ENCODE peak calls at places on chromosomes 16 and 17, in four cellular contexts. S is CD4-positive, CD25-positive, alpha-beta regulatory T cell; R is left ventricle myocardium inferior; A is stomach. G is an unnamed sample.

GRCh38 chr16:70660672-70661350 is 14.5 kb downstream of the IL34 start:
- DNase-seq in S (no peak), R (no peak), A (no peak), G (no peak)

GRCh38 chr16:81457326-81458133 is 12.9 kb downstream of the CMIP start:
- DNase-seq in S (no peak), R (no peak), A (no peak), G (peak; percentile 77)

GRCh38 chr17:50541916-50542688 is 4.9 kb upstream of the SPATA20 start:
- DNase-seq in S (peak; percentile 77), R (peak; percentile 89), A (peak; percentile 92), G (peak; percentile 92)

GRCh38 chr17:21176996-21177395 is 37.0 kb downstream of the TMEM11 start:
- DNase-seq in S (no peak), R (no peak), A (peak; percentile 3), G (peak; percentile 34)

GRCh38 chr17:60724647-60725046 is 47.0 kb downstream of the BCAS3 start:
- DNase-seq in S (no peak), R (no peak), A (no peak), G (no peak)

GRCh38 chr16:60485877-60486489 is 1550.3 kb downstream of the CDH8 start:
- DNase-seq in S (no peak), R (no peak), A (no peak), G (no peak)

GRCh38 chr17:34584805-34585416 is 5.5 kb downstream of the TMEM132E start:
- DNase-seq in S (no peak), R (no peak), A (no peak), G (no peak)

GRCh38 chr17:57940653-57941329 is 14.4 kb downstream of the CUEDC1 start:
- DNase-seq in S (no peak), R (no peak), A (no peak), G (no peak)

GRCh38 chr17:2780931-2781454 is 15.2 kb upstream of the RAP1GAP2 start:
- DNase-seq in S (no peak), R (no peak), A (no peak), G (no peak)

GRCh38 chr16:85995591-85996461 is 96.9 kb downstream of the IRF8 start:
- DNase-seq in S (no peak), R (no peak), A (peak; percentile 22), G (no peak)

GRCh38 chr17:47821424-47822379 is at the start of gene OSBPL7:
- DNase-seq in S (peak; percentile 57), R (peak; percentile 60), A (peak; percentile 81), G (peak; percentile 70)

GRCh38 chr17:35076874-35077273 is 13.4 kb upstream of the RFFL start:
- DNase-seq in S (no peak), R (no peak), A (no peak), G (no peak)

GRCh38 chr17:57142925-57143324 is 57.9 kb downstream of the AKAP1 start:
- DNase-seq in S (no peak), R (no peak), A (no peak), G (no peak)

GRCh38 chr17:65660947-65661346 is 99.5 kb upstream of the AXIN2 start:
- DNase-seq in S (no peak), R (no peak), A (no peak), G (no peak)

GRCh38 chr17:42028791-42029127 is 8.9 kb downstream of the NKIRAS2 start:
- DNase-seq in S (no peak), R (no peak), A (no peak), G (no peak)

GRCh38 chr17:77840576-77841160 is 117.8 kb upstream of the TNRC6C start:
- DNase-seq in S (no peak), R (peak; percentile 5), A (no peak), G (no peak)

GRCh38 chr17:62876664-62877411 is 68.7 kb upstream of the MARCHF10 start:
- DNase-seq in S (no peak), R (no peak), A (no peak), G (no peak)

DNA sequence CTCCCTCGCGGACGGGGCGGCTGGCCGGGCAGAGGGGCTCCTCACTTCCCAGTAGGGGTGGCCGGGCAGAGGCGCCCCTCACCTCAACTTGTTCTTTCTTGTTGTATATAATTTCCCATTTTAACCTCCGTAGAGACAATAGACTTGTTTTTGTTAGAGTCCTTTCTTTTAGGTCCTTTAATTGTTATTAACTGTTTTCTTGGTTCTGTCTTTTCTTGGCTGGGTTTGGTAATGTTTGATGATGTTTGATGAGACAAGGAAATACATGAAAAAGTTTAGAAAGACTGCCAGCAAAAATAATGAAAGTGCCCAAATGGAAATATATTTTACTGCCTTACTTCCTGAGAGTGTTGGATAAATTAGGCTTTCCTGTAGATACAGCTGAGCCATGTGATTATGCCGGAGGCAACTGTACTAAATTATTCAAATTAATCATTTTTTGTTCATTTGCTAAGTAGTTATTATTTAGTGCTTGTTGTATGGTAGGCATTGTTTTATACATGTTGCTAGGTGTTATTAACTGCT is 30.9 kb downstream of the PRPSAP2 start:
- DNase-seq in S (no peak), R (no peak), A (no peak), G (no peak)
- H3K36me3 ChIP-seq in S (peaks cover 53% of the 10 kb centered on the region), R (peaks cover 71% of the 10 kb centered on the region), A (peaks cover 78% of the 10 kb centered on the region), G (peaks cover 13% of the 10 kb centered on the region)

DNA sequence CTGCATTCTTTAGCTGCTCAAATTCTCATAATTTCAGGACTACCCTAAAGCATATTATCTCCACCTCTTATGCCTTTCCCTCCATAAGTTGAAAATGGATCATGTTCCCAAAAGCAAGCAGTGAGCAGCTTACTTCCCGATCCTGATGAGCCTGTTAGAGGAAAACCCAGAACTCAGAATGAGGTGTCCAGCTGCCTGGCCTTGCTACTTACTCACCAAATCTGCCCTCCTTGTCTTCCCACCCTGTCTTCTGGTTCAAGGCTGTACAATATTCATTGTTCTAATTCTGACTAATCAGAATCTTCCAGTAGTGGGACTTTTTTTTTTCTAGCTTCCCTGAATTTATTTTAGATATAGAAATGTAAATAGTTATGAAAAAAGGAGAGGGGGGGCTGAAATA is 10.8 kb downstream of the LYRM1 start:
- DNase-seq in S (no peak), R (no peak), A (no peak), G (no peak)
- H3K4me1 ChIP-seq in S (no peaks in the 10 kb centered on the region), R (peaks cover 65% of the 10 kb centered on the region), A (peaks cover 21% of the 10 kb centered on the region), G (peaks cover 18% of the 10 kb centered on the region)

GRCh38 chr17:49110504-49110903 is 22.1 kb upstream of the B4GALNT2 start:
- DNase-seq in S (no peak), R (no peak), A (no peak), G (no peak)
- H3K27ac ChIP-seq in S (no peak overlapping the region), R (no peak overlapping the region), A (no peak overlapping the region), G (no peak overlapping the region)

GRCh38 chr17:18327556-18327955 is 12.5 kb downstream of the SMCR8 start:
- DNase-seq in S (no peak), R (no peak), A (no peak), G (no peak)

GRCh38 chr17:18326572-18326971 is 11.5 kb downstream of the SMCR8 start:
- DNase-seq in S (no peak), R (no peak), A (no peak), G (no peak)

GRCh38 chr17:18328643-18329204 is 13.6 kb downstream of the SMCR8 start:
- DNase-seq in S (no peak), R (no peak), A (no peak), G (no peak)

GRCh38 chr17:18326039-18326438 is 10.9 kb downstream of the SMCR8 start:
- DNase-seq in S (no peak), R (no peak), A (no peak), G (no peak)

DNA sequence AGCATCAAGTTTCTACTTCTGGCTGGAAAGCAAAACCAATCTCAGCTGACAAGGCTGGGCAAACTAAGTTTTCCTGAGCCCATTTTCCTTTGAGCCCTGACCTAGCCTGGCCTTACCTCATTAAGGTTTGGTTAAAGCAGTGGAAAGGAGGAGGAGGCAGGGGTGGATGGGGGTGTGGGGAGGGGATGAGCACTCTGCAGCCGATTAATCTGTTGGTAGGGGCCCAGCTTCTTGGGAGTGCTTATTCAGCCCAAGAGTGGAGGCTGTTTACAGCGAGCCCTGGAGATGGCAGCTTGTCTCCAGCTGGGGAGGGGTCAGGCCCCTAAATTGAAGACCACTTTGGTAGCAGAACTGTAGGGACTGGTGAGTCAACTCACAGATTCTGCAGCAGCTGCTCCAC is 12.0 kb downstream of the SMCR8 start:
- DNase-seq in S (no peak), R (no peak), A (no peak), G (no peak)
- H3K36me3 ChIP-seq in S (peaks cover 64% of the 10 kb centered on the region), R (peaks cover 95% of the 10 kb centered on the region), A (peaks cover 100% of the 10 kb centered on the region), G (peaks cover 2% of the 10 kb centered on the region)

GRCh38 chr17:17926036-17926435 is 46.2 kb downstream of the TOM1L2 start:
- DNase-seq in S (no peak), R (no peak), A (no peak), G (no peak)

GRCh38 chr17:17924857-17925250 is 47.3 kb downstream of the TOM1L2 start:
- DNase-seq in S (no peak), R (no peak), A (no peak), G (no peak)

GRCh38 chr17:17928422-17929386 is 43.5 kb downstream of the TOM1L2 start:
- DNase-seq in S (no peak), R (no peak), A (no peak), G (no peak)

GRCh38 chr17:17924131-17924856 is 47.9 kb downstream of the TOM1L2 start:
- DNase-seq in S (no peak), R (no peak), A (no peak), G (no peak)

GRCh38 chr17:17926840-17927449 is 45.3 kb downstream of the TOM1L2 start:
- DNase-seq in S (no peak), R (no peak), A (no peak), G (no peak)
- H3K4me1 ChIP-seq in S (no peaks in the 10 kb centered on the region), R (peaks cover 89% of the 10 kb centered on the region), A (peaks cover 37% of the 10 kb centered on the region), G (peaks cover 25% of the 10 kb centered on the region)

G was measured in right lobe of liver.